ENCODE peak calls at places on chromosomes 3 and 15, in ten cellular contexts. E, N, W, G, B, A, I, L, C and S are unnamed samples. For H3K27me3, the result is how much of the 10 kb centered on the place peaks cover.

GRCh38 chr3:31277582-31277981 is 255.1 kb upstream of the STT3B start:
- DNase-seq in E (no peak), N (no peak), W (peak), G (no peak), B (no peak), A (no peak), I (no peak), L (no peak), C (no peak), S (no peak)

GRCh38 chr3:37989821-37990480 is 635 bp upstream of the VILL start:
- DNase-seq in E (peak), N (no peak), W (peak), G (no peak), B (no peak), A (no peak), I (no peak), L (no peak), C (no peak), S (peak)

GRCh38 chr3:197406266-197406665 is 107.9 kb upstream of the DLG1 start:
- DNase-seq in E (no peak), N (no peak), W (peak), G (no peak), B (no peak), A (no peak), I (no peak), L (no peak), C (no peak), S (peak)

GRCh38 chr3:146209371-146209770 is 41.5 kb downstream of the PLSCR4 start:
- DNase-seq in E (no peak), N (no peak), W (no peak), G (no peak), B (no peak), A (no peak), I (no peak), L (no peak), C (no peak), S (no peak)

GRCh38 chr3:56001537-56001936 is 466.7 kb downstream of the ERC2 start:
- DNase-seq in E (no peak), N (no peak), W (no peak), G (no peak), B (no peak), A (no peak), I (no peak), L (no peak), C (no peak), S (no peak)

GRCh38 chr3:128864351-128864811 is 15.0 kb upstream of the ACAD9 start:
- DNase-seq in E (no peak), N (no peak), W (peak), G (no peak), B (no peak), A (no peak), I (no peak), L (no peak), C (no peak), S (no peak)

GRCh38 chr3:11601446-11602241 is 42.1 kb downstream of the VGLL4 start:
- DNase-seq in E (no peak), N (no peak), W (peak), G (no peak), B (no peak), A (peak), I (no peak), L (no peak), C (peak), S (no peak)

GRCh38 chr15:71806452-71806931 is 3.9 kb upstream of the NR2E3 start:
- DNase-seq in E (no peak), N (no peak), W (no peak), G (peak), B (no peak), A (peak), I (no peak), L (no peak), C (peak), S (no peak)

GRCh38 chr3:32334675-32335074 is 57.0 kb upstream of the CMTM7 start:
- DNase-seq in E (no peak), N (no peak), W (no peak), G (peak), B (peak), A (peak), I (no peak), L (no peak), C (peak), S (no peak)

GRCh38 chr15:76176059-76176458 is 116.3 kb downstream of the TMEM266 start:
- DNase-seq in E (no peak), N (no peak), W (no peak), G (no peak), B (no peak), A (no peak), I (no peak), L (no peak), C (no peak), S (no peak)

GRCh38 chr3:23219552-23219951 is 16.4 kb downstream of the UBE2E2 start:
- DNase-seq in E (no peak), N (no peak), W (no peak), G (no peak), B (no peak), A (no peak), I (no peak), L (no peak), C (no peak), S (no peak)

GRCh38 chr15:67691450-67691849 is 133.9 kb upstream of the SKOR1 start:
- DNase-seq in E (no peak), N (no peak), W (no peak), G (peak), B (no peak), A (no peak), I (no peak), L (no peak), C (no peak), S (no peak)

GRCh38 chr3:72413228-72413627 is 435.0 kb downstream of the SHQ1 start:
- DNase-seq in E (no peak), N (peak), W (no peak), G (no peak), B (no peak), A (peak), I (no peak), L (no peak), C (peak), S (no peak)

GRCh38 chr15:35560895-35561294 is 14.9 kb upstream of the DPH6 start:
- DNase-seq in E (no peak), N (no peak), W (no peak), G (no peak), B (no peak), A (no peak), I (no peak), L (no peak), C (no peak), S (no peak)

GRCh38 chr15:41977757-41978369 is 5.5 kb upstream of the EHD4 start:
- DNase-seq in E (peak), N (no peak), W (no peak), G (no peak), B (no peak), A (no peak), I (no peak), L (no peak), C (no peak), S (no peak)

GRCh38 chr3:17287006-17287689 is 402.4 kb downstream of the PLCL2 start:
- DNase-seq in E (no peak), N (no peak), W (no peak), G (no peak), B (no peak), A (no peak), I (no peak), L (no peak), C (no peak), S (no peak)

GRCh38 chr3:171753665-171754408 is 56.4 kb downstream of the PLD1 start:
- DNase-seq in E (no peak), N (no peak), W (no peak), G (no peak), B (no peak), A (no peak), I (no peak), L (no peak), C (no peak), S (no peak)

GRCh38 chr3:61985020-61985419 is 388.3 kb downstream of the FEZF2 start:
- DNase-seq in E (no peak), N (no peak), W (no peak), G (no peak), B (no peak), A (no peak), I (no peak), L (no peak), C (peak), S (no peak)

GRCh38 chr15:68639926-68640600 is 61.3 kb downstream of the CORO2B start:
- DNase-seq in E (no peak), N (no peak), W (peak), G (no peak), B (no peak), A (no peak), I (no peak), L (no peak), C (peak), S (peak)

GRCh38 chr3:104909188-104909587 is 457.5 kb upstream of the ALCAM start:
- DNase-seq in E (no peak), N (no peak), W (no peak), G (no peak), B (no peak), A (no peak), I (no peak), L (no peak), C (peak), S (no peak)

GRCh38 chr3:12142476-12142875 is 16.2 kb downstream of the TIMP4 start:
- DNase-seq in E (no peak), N (no peak), W (no peak), G (no peak), B (no peak), A (no peak), I (no peak), L (no peak), C (no peak), S (no peak)

GRCh38 chr3:13416002-13416793 is 3.9 kb downstream of the NUP210 start:
- DNase-seq in E (no peak), N (no peak), W (no peak), G (peak), B (no peak), A (no peak), I (no peak), L (no peak), C (no peak), S (no peak)

GRCh38 chr15:42880121-42880520 is 40.5 kb downstream of the TTBK2 start:
- DNase-seq in E (no peak), N (no peak), W (no peak), G (no peak), B (no peak), A (no peak), I (no peak), L (no peak), C (no peak), S (no peak)

GRCh38 chr3:80550154-80550553 is 782.4 kb upstream of the ROBO1 start:
- DNase-seq in E (no peak), N (no peak), W (no peak), G (no peak), B (no peak), A (no peak), I (no peak), L (no peak), C (no peak), S (no peak)

GRCh38 chr3:154799801-154800200 is 280.3 kb upstream of the MME start:
- DNase-seq in E (no peak), N (no peak), W (no peak), G (no peak), B (no peak), A (no peak), I (no peak), L (no peak), C (no peak), S (no peak)

GRCh38 chr15:40878785-40879184 is 4.8 kb upstream of the RHOV start:
- DNase-seq in E (no peak), N (no peak), W (no peak), G (no peak), B (no peak), A (peak), I (no peak), L (no peak), C (peak), S (no peak)

GRCh38 chr3:15295506-15295905 is 36.9 kb downstream of the SH3BP5 start:
- DNase-seq in E (no peak), N (no peak), W (no peak), G (no peak), B (no peak), A (no peak), I (no peak), L (no peak), C (no peak), S (no peak)

GRCh38 chr3:46811615-46812236 is 51.5 kb downstream of the MYL3 start:
- DNase-seq in E (no peak), N (no peak), W (no peak), G (peak), B (no peak), A (peak), I (no peak), L (no peak), C (no peak), S (peak)
- H3K27ac ChIP-seq in E (no peak), N (no peak), W (no peak), G (no peak), B (no peak), A (no peak), I (no peak), L (no peak), C (no peak), S (no peak)

GRCh38 chr3:183540501-183541234 is 14.8 kb downstream of the KLHL6 start:
- DNase-seq in E (no peak), N (no peak), W (peak), G (no peak), B (no peak), A (no peak), I (no peak), L (peak), C (no peak), S (peak)
- H3K27me3 ChIP-seq in E (under half), N (under half), W (under half), G (under half), B (under half), A (under half), I (under half), L (under half), C (under half), S (under half)

GRCh38 chr3:194313642-194314430 is 37.3 kb downstream of the CPN2 start:
- DNase-seq in E (peak), N (no peak), W (peak), G (peak), B (no peak), A (no peak), I (no peak), L (peak), C (peak), S (peak)

GRCh38 chr3:194312743-194313281 is 38.3 kb downstream of the CPN2 start:
- DNase-seq in E (no peak), N (peak), W (peak), G (peak), B (no peak), A (peak), I (no peak), L (peak), C (peak), S (peak)

GRCh38 chr3:194311000-194311399 is 40.1 kb downstream of the CPN2 start:
- DNase-seq in E (no peak), N (no peak), W (no peak), G (no peak), B (no peak), A (no peak), I (no peak), L (no peak), C (no peak), S (no peak)

GRCh38 chr3:194310516-194310915 is 40.6 kb downstream of the CPN2 start:
- DNase-seq in E (no peak), N (no peak), W (peak), G (no peak), B (no peak), A (no peak), I (no peak), L (no peak), C (no peak), S (peak)

DNA sequence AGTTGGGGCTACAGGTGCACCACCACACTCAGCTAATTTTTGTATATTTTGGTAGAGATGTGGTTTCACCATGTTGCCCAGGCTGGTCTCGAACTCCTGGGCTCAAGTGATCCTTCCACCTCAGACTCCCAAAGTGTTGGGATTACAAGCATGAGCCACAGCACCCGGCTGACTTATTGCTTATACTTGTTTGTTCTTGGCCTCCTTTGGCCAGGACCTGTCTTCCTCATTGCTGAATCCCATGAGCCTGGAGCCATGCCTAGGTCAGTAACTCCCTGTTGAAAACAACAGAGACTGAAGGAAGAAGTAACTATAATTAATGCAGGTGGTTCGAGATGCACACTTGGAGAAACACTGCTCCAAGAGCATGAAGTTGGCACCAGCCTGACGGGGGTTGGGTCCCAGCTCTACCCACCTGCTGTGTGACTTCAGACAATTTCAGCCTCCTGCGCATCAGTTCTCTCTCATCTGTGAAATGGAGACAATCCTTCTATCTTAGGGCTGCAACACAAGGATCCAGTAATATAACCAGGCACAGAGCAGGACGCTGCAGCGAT is 38.9 kb downstream of the CPN2 start:
- DNase-seq in E (no peak), N (no peak), W (peak), G (no peak), B (no peak), A (no peak), I (no peak), L (peak), C (no peak), S (peak)
- H3K4me3 ChIP-seq in E (no peak), N (no peak), W (no peak), G (no peak), B (no peak), A (no peak), I (no peak), L (no peak), C (no peak), S (no peak)

GRCh38 chr3:46162975-46163550 is 45.0 kb downstream of the CCR1 start:
- DNase-seq in E (no peak), N (peak), W (no peak), G (peak), B (no peak), A (peak), I (peak), L (no peak), C (peak), S (no peak)
- H3K27ac ChIP-seq in E (no peak), N (no peak), W (no peak), G (no peak), B (no peak), A (no peak), I (peak), L (no peak), C (peak), S (no peak)

GRCh38 chr15:46229263-46229662 is 594.4 kb downstream of the SQOR start:
- DNase-seq in E (no peak), N (no peak), W (no peak), G (peak), B (no peak), A (no peak), I (no peak), L (no peak), C (no peak), S (no peak)
- H3K27me3 ChIP-seq in E (under half), N (under half), W (under half), G (under half), B (under half), A (under half), I (under half), L (under half), C (under half), S (under half)

DNA sequence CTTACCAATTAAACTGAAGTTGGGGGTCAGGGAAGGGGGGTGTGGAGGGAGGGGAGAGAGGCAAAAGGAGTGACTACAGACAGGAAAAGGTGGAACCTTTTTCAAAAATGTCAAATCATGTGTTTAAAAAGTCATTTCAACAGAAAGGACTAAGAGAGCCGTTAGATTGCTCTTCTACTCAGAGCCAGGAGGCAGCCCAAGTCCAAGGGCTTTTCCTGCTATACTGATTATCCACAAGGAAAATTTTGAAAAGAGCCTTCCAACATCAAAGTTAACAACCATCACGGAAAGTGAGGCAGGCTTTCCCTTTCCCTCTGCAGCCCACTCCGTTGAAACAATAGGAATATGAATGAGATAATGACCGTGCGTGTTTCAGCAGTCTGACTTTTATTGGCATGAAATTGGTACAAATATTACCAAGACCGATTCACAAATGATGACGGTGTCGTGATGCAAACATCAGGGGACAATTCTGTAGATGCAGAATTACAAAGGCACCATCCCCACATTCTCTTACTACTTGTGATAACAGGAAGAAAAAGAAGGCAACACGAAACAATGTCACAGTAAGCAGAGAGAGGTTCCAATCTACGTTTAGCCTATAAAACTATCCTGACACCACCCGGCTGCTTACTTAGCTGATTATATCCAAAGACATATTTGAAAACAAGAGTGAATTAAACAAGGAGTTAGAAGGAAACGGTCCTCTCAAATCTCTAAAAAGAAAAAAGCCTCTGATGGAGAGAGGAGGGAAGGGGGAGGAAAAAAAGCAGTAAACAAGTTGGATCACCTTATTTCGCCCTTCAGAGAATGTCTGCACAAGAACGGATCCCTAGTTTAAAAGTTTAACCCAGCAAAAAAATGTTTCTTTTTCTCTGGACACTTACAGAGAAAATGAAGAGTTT is 453.7 kb downstream of the FOXP1 start:
- DNase-seq in E (no peak), N (no peak), W (no peak), G (peak), B (no peak), A (peak), I (no peak), L (no peak), C (peak), S (no peak)
- H3K4me3 ChIP-seq in E (peak), N (no peak), W (peak), G (peak), B (peak), A (peak), I (no peak), L (peak), C (peak), S (peak)

GRCh38 chr3:177145954-177146353 is 51.3 kb downstream of the TBL1XR1 start:
- DNase-seq in E (no peak), N (no peak), W (no peak), G (no peak), B (no peak), A (no peak), I (no peak), L (no peak), C (no peak), S (no peak)
- H3K27ac ChIP-seq in E (no peak), N (no peak), W (peak), G (peak), B (no peak), A (no peak), I (no peak), L (no peak), C (no peak), S (no peak)

GRCh38 chr15:52786436-52787122 is 3.6 kb downstream of the ONECUT1 start:
- DNase-seq in E (no peak), N (peak), W (no peak), G (peak), B (no peak), A (no peak), I (no peak), L (no peak), C (no peak), S (no peak)
- H3K27me3 ChIP-seq in E (half or more), N (under half), W (half or more), G (half or more), B (under half), A (under half), I (under half), L (half or more), C (under half), S (half or more)

DNA sequence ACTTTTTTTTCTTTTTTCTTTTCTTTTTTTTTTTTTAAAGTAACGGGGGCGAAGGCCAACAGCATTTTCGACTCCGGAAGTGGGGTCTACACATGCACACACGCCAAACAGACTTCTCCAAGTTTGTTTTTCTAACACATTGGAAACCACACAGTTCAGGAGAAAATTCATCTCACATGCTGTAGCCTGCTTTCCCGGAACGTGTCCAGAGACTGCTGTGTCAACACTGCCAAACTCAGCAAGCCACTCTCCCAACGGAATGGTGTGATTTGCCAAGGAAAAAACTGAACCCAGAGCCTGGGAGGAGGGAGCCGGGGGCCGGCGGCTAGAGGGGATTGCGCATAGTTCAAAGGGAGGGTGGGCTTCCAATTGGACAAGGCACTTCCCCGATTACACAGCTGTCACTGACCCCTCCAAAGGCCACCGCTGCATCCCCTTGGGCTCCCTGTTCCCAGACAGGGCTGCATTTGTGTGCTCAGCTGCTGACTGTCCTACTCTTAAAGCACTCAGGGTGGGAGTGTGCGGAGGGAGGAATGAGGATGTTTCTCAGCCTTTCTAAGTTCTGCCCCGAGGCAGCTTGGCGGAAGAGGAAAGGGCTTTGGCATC is 256.1 kb downstream of the ZNF621 start:
- DNase-seq in E (no peak), N (no peak), W (no peak), G (no peak), B (no peak), A (no peak), I (no peak), L (no peak), C (peak), S (no peak)
- H3K4me3 ChIP-seq in E (peak), N (no peak), W (no peak), G (no peak), B (no peak), A (no peak), I (no peak), L (no peak), C (no peak), S (peak)